ENCODE peak calls at places on chromosome 3, in eight cellular contexts. B is neural crest cell, N is fibroblast of pulmonary artery, Q is GM13977, R is psoas muscle, Y is colonic mucosa, O is H9, H is nephron progenitor cell. T is an unnamed sample.

GRCh38 chr3:57030711-57031110 is 29.8 kb upstream of the SPATA12 start:
- DNase-seq in B (no peak), N (no peak), Q (no peak), R (no peak), Y (peak), O (no peak), H (no peak), T (no peak)

GRCh38 chr3:43497905-43498365 is 123.9 kb downstream of the ANO10 start:
- DNase-seq in B (no peak), N (peak), Q (no peak), R (no peak), Y (no peak), O (no peak), H (no peak), T (no peak)

GRCh38 chr3:118011910-118012309 is 1022.7 kb downstream of the IGSF11 start:
- DNase-seq in B (no peak), N (no peak), Q (no peak), R (no peak), Y (no peak), O (no peak), H (no peak), T (no peak)

GRCh38 chr3:18097989-18098388 is 327.1 kb downstream of the SATB1 start:
- DNase-seq in B (no peak), N (no peak), Q (no peak), R (no peak), Y (no peak), O (no peak), H (no peak), T (no peak)

GRCh38 chr3:168847293-168847883 is 751.7 kb upstream of the GOLIM4 start:
- DNase-seq in B (peak), N (peak), Q (peak), R (no peak), Y (no peak), O (no peak), H (peak), T (peak)

GRCh38 chr3:130857336-130858026 is 36.4 kb upstream of the ATP2C1 start:
- DNase-seq in B (no peak), N (no peak), Q (no peak), R (no peak), Y (no peak), O (no peak), H (no peak), T (no peak)

GRCh38 chr3:129687586-129688125 is 81.2 kb upstream of the PLXND1 start:
- DNase-seq in B (no peak), N (no peak), Q (no peak), R (no peak), Y (no peak), O (no peak), H (no peak), T (no peak)

GRCh38 chr3:190586631-190587000 is 72.7 kb downstream of the IL1RAP start:
- DNase-seq in B (no peak), N (peak), Q (no peak), R (no peak), Y (no peak), O (no peak), H (no peak), T (no peak)

GRCh38 chr3:72413228-72413627 is 435.0 kb downstream of the SHQ1 start:
- DNase-seq in B (no peak), N (peak), Q (no peak), R (no peak), Y (no peak), O (no peak), H (no peak), T (no peak)

GRCh38 chr3:70186221-70186620 is 126.2 kb downstream of the MDFIC2 start:
- DNase-seq in B (no peak), N (no peak), Q (no peak), R (no peak), Y (no peak), O (no peak), H (no peak), T (no peak)

GRCh38 chr3:70179111-70179510 is 133.3 kb downstream of the MDFIC2 start:
- DNase-seq in B (no peak), N (no peak), Q (no peak), R (no peak), Y (no peak), O (no peak), H (no peak), T (no peak)

GRCh38 chr3:70185661-70186060 is 126.8 kb downstream of the MDFIC2 start:
- DNase-seq in B (no peak), N (no peak), Q (no peak), R (no peak), Y (no peak), O (no peak), H (no peak), T (no peak)

GRCh38 chr3:70180664-70181063 is 131.8 kb downstream of the MDFIC2 start:
- DNase-seq in B (no peak), N (no peak), Q (peak), R (no peak), Y (no peak), O (no peak), H (no peak), T (no peak)

GRCh38 chr3:70184105-70184504 is 128.3 kb downstream of the MDFIC2 start:
- DNase-seq in B (no peak), N (no peak), Q (no peak), R (no peak), Y (no peak), O (no peak), H (no peak), T (no peak)
- TF ChIP-seq CTCF in B (no peak), N (no peak), Q (no peak), R (no peak), Y (no peak), O (no peak), H (no peak), T (no peak)

GRCh38 chr3:115359507-115359906 is 212.4 kb upstream of the ZBTB20 start:
- DNase-seq in B (no peak), N (peak), Q (peak), R (no peak), Y (no peak), O (no peak), H (no peak), T (no peak)
- TF ChIP-seq CTCF in B (no peak), N (no peak), Q (no peak), R (no peak), Y (no peak), O (no peak), H (no peak), T (no peak)

GRCh38 chr3:115165266-115165665 is 18.2 kb upstream of the ZBTB20 start:
- DNase-seq in B (no peak), N (no peak), Q (no peak), R (no peak), Y (no peak), O (no peak), H (no peak), T (no peak)

GRCh38 chr3:115164374-115165221 is 17.5 kb upstream of the ZBTB20 start:
- DNase-seq in B (no peak), N (no peak), Q (no peak), R (no peak), Y (no peak), O (no peak), H (no peak), T (no peak)

GRCh38 chr3:115165701-115166100 is 18.6 kb upstream of the ZBTB20 start:
- DNase-seq in B (no peak), N (no peak), Q (no peak), R (no peak), Y (no peak), O (no peak), H (no peak), T (no peak)

DNA sequence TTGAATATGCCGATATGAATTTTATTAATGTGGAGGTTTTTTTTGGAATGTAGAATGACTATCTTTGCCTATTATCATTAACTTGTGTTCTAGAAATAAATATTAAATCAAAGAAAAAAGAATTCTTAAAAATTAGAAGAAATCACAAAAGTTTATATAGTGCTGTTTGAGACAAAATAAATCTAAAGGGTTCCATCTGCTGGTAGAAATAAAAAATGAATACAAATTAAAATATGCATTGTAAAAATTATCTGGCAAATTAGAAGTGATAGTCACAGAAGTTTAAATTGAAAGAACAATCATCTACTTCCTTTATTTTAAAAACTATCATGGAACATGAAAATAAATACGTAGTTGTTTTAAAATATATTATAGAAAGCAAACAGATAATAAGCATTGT is 22.7 kb upstream of the ZBTB20 start:
- DNase-seq in B (no peak), N (peak), Q (no peak), R (no peak), Y (no peak), O (no peak), H (no peak), T (no peak)
- TF ChIP-seq CTCF in B (peak), N (peak), Q (no peak), R (peak), Y (no peak), O (no peak), H (no peak), T (peak)

GRCh38 chr3:12194669-12195161 is 36.0 kb upstream of the TIMP4 start:
- DNase-seq in B (no peak), N (peak), Q (no peak), R (no peak), Y (peak), O (peak), H (no peak), T (no peak)
- TF ChIP-seq CTCF in B (no peak), N (no peak), Q (peak), R (no peak), Y (peak), O (peak), H (no peak), T (no peak)

GRCh38 chr3:179069762-179070390 is 1.7 kb downstream of the ZMAT3 start:
- DNase-seq in B (no peak), N (peak), Q (no peak), R (no peak), Y (no peak), O (no peak), H (no peak), T (no peak)

GRCh38 chr3:179067291-179067690 is 4.3 kb downstream of the ZMAT3 start:
- DNase-seq in B (no peak), N (no peak), Q (no peak), R (no peak), Y (no peak), O (no peak), H (no peak), T (no peak)

GRCh38 chr3:179071161-179071568 is 444 bp downstream of the ZMAT3 start:
- DNase-seq in B (no peak), N (peak), Q (peak), R (no peak), Y (peak), O (no peak), H (no peak), T (no peak)

GRCh38 chr3:179067839-179068238 is 3.8 kb downstream of the ZMAT3 start:
- DNase-seq in B (no peak), N (no peak), Q (no peak), R (no peak), Y (no peak), O (no peak), H (no peak), T (no peak)

DNA sequence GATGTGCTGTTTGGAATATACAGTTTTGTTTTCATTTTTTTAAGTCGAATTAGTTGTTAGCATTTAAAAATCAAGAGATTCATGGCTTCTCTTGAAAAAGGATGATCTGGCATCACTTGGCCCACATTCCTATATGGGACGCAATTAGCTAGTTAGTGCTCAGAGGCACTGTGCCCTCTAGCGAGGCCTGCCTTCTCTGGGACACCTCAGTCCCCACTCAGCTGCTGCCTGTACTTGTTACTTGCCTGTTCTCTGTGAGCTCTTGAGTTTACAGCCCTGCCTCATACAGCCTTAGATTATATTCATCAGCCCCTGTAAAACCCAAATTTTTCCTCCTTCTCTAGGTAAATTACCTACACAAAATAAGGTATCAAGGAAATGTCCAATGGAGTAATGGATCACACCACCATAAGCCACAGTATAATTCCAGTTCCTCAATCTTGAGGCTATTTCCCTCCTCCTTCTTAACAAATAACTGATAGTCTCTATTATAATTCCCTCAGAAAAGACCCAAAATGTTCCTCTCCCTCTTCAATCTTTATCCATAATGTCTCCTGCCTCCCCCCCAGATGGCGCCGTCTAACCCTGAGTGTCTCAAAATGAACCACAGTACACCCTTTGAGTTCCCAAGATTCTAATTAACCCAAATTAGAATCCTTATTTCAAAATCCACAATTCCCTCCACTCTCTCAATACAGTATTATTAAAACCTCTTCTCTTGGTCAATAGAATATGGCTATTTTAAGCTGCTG is 2.7 kb downstream of the ZMAT3 start:
- DNase-seq in B (no peak), N (peak), Q (peak), R (no peak), Y (peak), O (no peak), H (peak), T (peak)
- TF ChIP-seq CTCF in B (peak), N (peak), Q (peak), R (no peak), Y (no peak), O (peak), H (peak), T (no peak)

GRCh38 chr3:30443756-30444673 is 162.4 kb upstream of the TGFBR2 start:
- DNase-seq in B (no peak), N (no peak), Q (no peak), R (no peak), Y (no peak), O (no peak), H (no peak), T (no peak)
- TF ChIP-seq CTCF in B (no peak), N (no peak), Q (no peak), R (no peak), Y (no peak), O (no peak), H (no peak), T (no peak)

GRCh38 chr3:50157821-50158556 is 2.9 kb downstream of the SEMA3F start:
- DNase-seq in B (no peak), N (peak), Q (no peak), R (no peak), Y (no peak), O (no peak), H (no peak), T (no peak)

GRCh38 chr3:50160561-50160983 is 5.4 kb downstream of the SEMA3F start:
- DNase-seq in B (no peak), N (no peak), Q (no peak), R (no peak), Y (no peak), O (no peak), H (no peak), T (no peak)

GRCh38 chr3:50156991-50157493 is 1.9 kb downstream of the SEMA3F start:
- DNase-seq in B (no peak), N (peak), Q (no peak), R (no peak), Y (peak), O (peak), H (no peak), T (no peak)

GRCh38 chr3:50156549-50156948 is 1.4 kb downstream of the SEMA3F start:
- DNase-seq in B (no peak), N (no peak), Q (no peak), R (no peak), Y (no peak), O (no peak), H (no peak), T (no peak)

DNA sequence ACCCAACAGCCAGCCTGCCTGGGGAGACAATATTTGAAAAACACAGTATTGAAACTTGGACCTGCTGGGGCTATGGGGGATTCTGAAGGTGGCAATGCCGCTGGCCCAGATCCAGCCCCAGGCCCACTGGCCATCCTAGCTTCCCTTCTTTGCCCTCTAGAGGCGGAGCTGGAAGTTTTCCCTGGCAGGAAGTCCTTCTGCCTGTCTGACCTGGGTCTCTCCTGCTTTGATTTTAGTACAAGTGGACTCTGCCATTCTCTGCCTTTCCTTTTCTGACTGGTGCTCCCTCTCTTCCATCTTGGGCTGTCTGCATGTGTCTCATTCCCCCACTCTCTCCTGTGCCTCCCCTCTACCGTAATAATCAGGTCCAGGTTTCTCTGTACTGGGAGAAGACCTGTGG is 3.6 kb downstream of the SEMA3F start:
- DNase-seq in B (no peak), N (no peak), Q (no peak), R (no peak), Y (no peak), O (no peak), H (no peak), T (no peak)
- TF ChIP-seq CTCF in B (no peak), N (no peak), Q (no peak), R (no peak), Y (no peak), O (no peak), H (no peak), T (no peak)

DNA sequence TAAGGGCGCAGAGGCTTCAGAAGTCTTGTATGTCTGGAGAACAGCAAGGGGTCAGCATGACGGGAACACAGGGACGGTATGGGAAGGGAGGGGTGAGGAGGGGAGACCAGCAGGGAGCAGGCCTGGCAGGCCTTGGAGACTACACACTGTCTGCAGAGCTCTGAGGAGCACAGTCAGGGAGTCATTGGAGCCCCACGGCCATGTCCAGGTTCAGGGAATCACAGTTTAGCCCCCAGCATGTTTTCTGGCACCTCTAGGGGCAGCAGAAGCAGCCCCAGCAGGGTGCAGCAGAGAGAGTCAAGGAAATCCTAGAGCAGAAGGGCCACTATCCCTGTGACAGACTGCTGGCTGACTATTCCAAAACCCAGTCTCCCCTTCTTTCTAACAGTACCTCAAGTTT is 3.2 kb downstream of the LAMP3 start:
- DNase-seq in B (no peak), N (no peak), Q (no peak), R (no peak), Y (no peak), O (no peak), H (no peak), T (no peak)
- TF ChIP-seq CTCF in B (peak), N (peak), Q (peak), R (no peak), Y (no peak), O (peak), H (no peak), T (no peak)

GRCh38 chr3:63370094-63370493 is 92.0 kb downstream of the SYNPR start:
- DNase-seq in B (no peak), N (no peak), Q (no peak), R (no peak), Y (no peak), O (no peak), H (no peak), T (no peak)

GRCh38 chr3:63364495-63364894 is 86.4 kb downstream of the SYNPR start:
- DNase-seq in B (no peak), N (peak), Q (no peak), R (no peak), Y (no peak), O (no peak), H (peak), T (no peak)

DNA sequence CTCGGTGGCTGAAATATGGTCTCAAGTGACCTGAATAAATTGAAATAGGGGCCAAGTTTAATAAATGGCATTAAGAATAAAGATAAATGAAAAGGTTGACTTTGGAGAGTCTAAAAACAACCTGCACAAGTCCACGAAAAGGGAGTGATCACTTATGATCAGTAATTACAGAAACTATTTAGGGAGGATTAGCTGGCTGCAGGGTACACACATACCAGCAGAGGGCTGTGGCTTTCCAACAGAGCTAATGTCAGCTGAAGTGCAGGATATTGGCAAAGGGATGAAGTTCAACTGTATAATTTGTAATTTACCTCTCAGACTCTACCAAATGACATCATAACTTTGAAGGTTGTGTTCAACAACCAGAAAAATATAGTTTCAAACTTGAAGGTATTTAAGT is 86.8 kb downstream of the SYNPR start:
- DNase-seq in B (no peak), N (no peak), Q (no peak), R (no peak), Y (no peak), O (no peak), H (peak), T (peak)
- TF ChIP-seq CTCF in B (peak), N (peak), Q (no peak), R (peak), Y (no peak), O (peak), H (peak), T (peak)

DNA sequence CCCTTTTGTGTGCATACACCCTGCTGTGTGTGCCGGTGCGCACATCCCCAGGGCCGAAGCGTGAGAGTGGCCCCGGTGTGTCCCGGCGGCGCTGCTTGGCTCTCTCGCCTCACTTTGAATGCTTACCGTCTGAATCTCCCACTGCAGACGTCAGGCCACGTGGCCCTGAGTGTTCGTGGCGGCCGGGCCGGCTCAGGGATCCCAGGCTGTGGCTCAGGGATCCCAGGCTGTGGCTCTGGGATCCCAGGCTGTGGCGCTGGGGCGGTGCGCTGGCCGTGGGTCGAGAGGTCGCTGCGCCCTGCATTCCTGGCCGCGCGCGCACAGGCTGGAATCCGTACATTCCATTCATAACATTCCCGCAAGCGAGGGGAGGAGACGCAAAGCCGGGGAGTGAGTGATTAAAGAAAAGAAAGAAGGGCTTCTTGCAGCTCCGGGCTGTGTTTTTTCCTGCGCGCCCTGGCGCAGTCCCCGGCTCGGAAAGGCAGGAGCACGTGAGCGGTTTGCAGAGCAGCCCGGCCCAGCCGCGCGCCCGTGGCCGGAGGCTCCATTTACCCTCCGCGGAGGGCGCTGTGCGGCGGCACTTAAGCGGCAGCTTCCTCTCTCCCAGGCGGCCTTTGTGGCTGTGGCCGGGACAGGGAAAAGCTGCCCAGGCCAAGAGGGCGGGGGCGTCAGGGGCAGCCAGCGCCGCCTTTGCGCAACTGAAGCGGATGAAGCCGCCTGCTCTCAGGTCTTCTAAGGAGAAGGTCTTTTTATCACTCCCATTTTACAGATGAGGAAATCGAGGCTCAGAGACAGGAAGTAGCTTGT is 87.0 kb upstream of the ALDH1L1 start:
- DNase-seq in B (peak), N (peak), Q (no peak), R (peak), Y (peak), O (peak), H (peak), T (peak)
- TF ChIP-seq CTCF in B (peak), N (peak), Q (no peak), R (peak), Y (no peak), O (peak), H (no peak), T (no peak)

T was measured in endothelial cell.